ENCODE peak calls at places on chromosomes 1 and 21, in seven cellular contexts. J, P, Q, W, Y, V and E are unnamed samples.
A peak's percentile ranks its signal among the peaks of the same experiment; 100 is the strongest.

GRCh38 chr1:1630965-1631792 is 794 bp upstream of the MMP23B start:
- DNase-seq in J (no peak), P (no peak), Q (no peak), W (peak; percentile 59), Y (peak; percentile 79), V (no peak), E (no peak)

GRCh38 chr1:182622795-182623528 is 18.8 kb upstream of the RGS16 start:
- DNase-seq in J (no peak), P (no peak), Q (no peak), W (no peak), Y (no peak), V (peak; percentile 71), E (no peak)

GRCh38 chr1:114458208-114458777 is 52.7 kb downstream of the TRIM33 start:
- DNase-seq in J (peak; percentile 9), P (no peak), Q (no peak), W (no peak), Y (no peak), V (no peak), E (peak; percentile 39)

GRCh38 chr1:229032455-229032854 is 238.5 kb upstream of the RAB4A start:
- DNase-seq in J (no peak), P (no peak), Q (no peak), W (no peak), Y (no peak), V (no peak), E (no peak)

GRCh38 chr1:151568626-151569088 is 28.5 kb downstream of the TUFT1 start:
- DNase-seq in J (no peak), P (no peak), Q (no peak), W (no peak), Y (no peak), V (no peak), E (no peak)

GRCh38 chr1:97936976-97937375 is 16.1 kb upstream of the DPYD start:
- DNase-seq in J (no peak), P (no peak), Q (no peak), W (no peak), Y (no peak), V (no peak), E (no peak)

GRCh38 chr1:65066766-65067490 is 81.1 kb upstream of the AK4 start:
- DNase-seq in J (peak; percentile 66), P (peak; percentile 90), Q (no peak), W (peak; percentile 87), Y (peak; percentile 93), V (peak; percentile 60), E (no peak)

GRCh38 chr1:50651476-50652263 is 228.4 kb upstream of the DMRTA2 start:
- DNase-seq in J (no peak), P (no peak), Q (no peak), W (no peak), Y (no peak), V (no peak), E (no peak)

GRCh38 chr1:193103759-193104495 is 1.3 kb downstream of the GLRX2 start:
- DNase-seq in J (no peak), P (no peak), Q (no peak), W (no peak), Y (no peak), V (no peak), E (no peak)

GRCh38 chr1:161763522-161764098 is 2.5 kb upstream of the ATF6 start:
- DNase-seq in J (peak; percentile 63), P (no peak), Q (no peak), W (peak; percentile 37), Y (no peak), V (peak; percentile 62), E (no peak)

GRCh38 chr1:241323510-241323909 is 33.5 kb downstream of the RGS7 start:
- DNase-seq in J (peak; percentile 17), P (no peak), Q (peak; percentile 33), W (peak; percentile 80), Y (peak; percentile 21), V (peak; percentile 7), E (no peak)

GRCh38 chr1:205969229-205969628 is 26.0 kb upstream of the SLC26A9 start:
- DNase-seq in J (no peak), P (no peak), Q (no peak), W (no peak), Y (no peak), V (no peak), E (no peak)

GRCh38 chr1:8397511-8397910 is 79.6 kb downstream of the SLC45A1 start:
- DNase-seq in J (no peak), P (no peak), Q (no peak), W (no peak), Y (no peak), V (peak; percentile 53), E (no peak)

GRCh38 chr1:80656628-80657019 is 1144.1 kb upstream of the ADGRL2 start:
- DNase-seq in J (peak; percentile 48), P (no peak), Q (no peak), W (no peak), Y (no peak), V (no peak), E (peak; percentile 38)

GRCh38 chr1:113021430-113022085 is 51.4 kb upstream of the LRIG2 start:
- DNase-seq in J (peak; percentile 7), P (no peak), Q (no peak), W (no peak), Y (no peak), V (no peak), E (no peak)

GRCh38 chr1:119228318-119228717 is 87.9 kb upstream of the WARS2 start:
- DNase-seq in J (no peak), P (no peak), Q (no peak), W (no peak), Y (no peak), V (no peak), E (no peak)

GRCh38 chr1:213136190-213136917 is 85.3 kb downstream of the RPS6KC1 start:
- DNase-seq in J (no peak), P (no peak), Q (no peak), W (no peak), Y (no peak), V (no peak), E (no peak)

GRCh38 chr1:221800831-221801610 is 59.1 kb upstream of the DUSP10 start:
- DNase-seq in J (no peak), P (no peak), Q (no peak), W (no peak), Y (no peak), V (no peak), E (no peak)

GRCh38 chr1:220906561-220907334 is 27.5 kb downstream of the HLX start:
- DNase-seq in J (peak; percentile 48), P (no peak), Q (no peak), W (no peak), Y (no peak), V (no peak), E (no peak)

GRCh38 chr21:41210405-41211040 is 42.6 kb downstream of the BACE2 start:
- DNase-seq in J (no peak), P (no peak), Q (no peak), W (peak; percentile 18), Y (no peak), V (no peak), E (no peak)

DNA sequence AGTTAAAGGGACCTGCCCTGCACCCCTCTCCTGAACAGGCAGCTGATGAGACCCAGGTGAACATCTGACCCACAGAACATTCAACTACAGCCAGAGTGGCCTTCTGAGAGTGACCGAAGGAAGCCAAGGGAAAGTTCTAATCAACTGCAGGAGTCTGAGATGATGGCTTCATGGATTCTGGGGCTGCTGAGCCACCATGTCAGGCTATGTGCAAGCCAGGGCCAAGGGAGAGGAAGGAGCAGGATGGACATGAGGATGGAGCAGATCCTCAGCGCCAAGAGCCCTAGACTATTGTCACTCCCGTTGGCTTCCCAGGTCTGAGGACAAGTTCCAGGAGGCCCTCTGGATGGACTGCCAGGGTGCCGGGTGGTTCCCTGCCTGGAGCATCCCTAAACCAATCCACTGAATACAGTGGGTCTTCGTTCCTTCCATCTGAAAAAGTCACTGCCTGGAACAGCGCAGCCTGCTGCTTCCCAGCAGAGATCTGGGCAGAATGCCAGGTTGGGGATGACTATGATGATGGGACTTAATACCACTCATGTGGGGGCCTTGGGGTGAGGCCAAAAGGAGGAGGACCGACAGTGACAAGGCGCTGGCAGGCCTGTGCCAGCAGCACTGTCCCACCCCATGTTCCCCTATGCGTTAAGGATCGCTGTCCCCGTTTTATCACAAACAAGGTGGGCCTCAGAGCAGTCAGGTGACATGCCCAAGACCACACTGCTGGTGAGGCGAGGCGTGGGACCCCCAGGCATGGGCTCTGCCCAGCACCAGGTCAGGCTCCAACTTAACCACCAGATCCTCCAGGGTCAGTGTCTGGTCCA is 19.8 kb downstream of the SPOCD1 start:
- DNase-seq in J (peak; percentile 17), P (no peak), Q (peak; percentile 47), W (no peak), Y (no peak), V (no peak), E (no peak)
- H3K4me3 ChIP-seq in J (no peak overlapping the region), P (no peak overlapping the region), Q (no peak overlapping the region), W (no peak overlapping the region), Y (no peak overlapping the region), V (no peak overlapping the region), E (no peak overlapping the region)

DNA sequence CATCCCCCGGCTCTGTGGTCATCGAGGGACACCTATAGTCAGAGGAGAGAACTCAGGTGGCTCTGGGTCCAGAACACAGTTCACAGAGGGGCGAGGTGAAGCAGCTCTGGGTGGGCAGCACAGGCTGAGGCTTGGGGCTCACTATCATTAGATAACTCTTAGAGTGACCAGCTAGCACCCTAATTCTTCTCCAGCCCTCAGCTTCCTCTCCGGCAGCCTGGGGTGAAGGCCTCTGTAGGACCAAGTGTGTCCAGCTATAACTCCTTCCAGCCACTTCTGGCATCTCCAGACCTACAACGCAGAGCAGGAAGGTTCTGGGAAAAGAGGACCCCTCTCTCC is 1.4 kb downstream of the ARTN start:
- DNase-seq in J (no peak), P (no peak), Q (no peak), W (no peak), Y (no peak), V (no peak), E (no peak)
- TF ChIP-seq CTCF in J (no peak), P (no peak), Q (no peak), W (no peak), Y (no peak), V (no peak), E (no peak)

GRCh38 chr21:36384885-36385232 is 333 bp upstream of the CHAF1B start:
- DNase-seq in J (no peak), P (no peak), Q (no peak), W (no peak), Y (no peak), V (no peak), E (no peak)
- H3K4me3 ChIP-seq in J (peak overlapping the region; percentile 81), P (peak overlapping the region; percentile 70), Q (peak overlapping the region; percentile 71), W (peak overlapping the region; percentile 93), Y (no peak overlapping the region), V (peak overlapping the region; percentile 84), E (peak overlapping the region; percentile 68)

GRCh38 chr1:10031461-10031860 is 1.3 kb upstream of the UBE4B start:
- DNase-seq in J (peak; percentile 5), P (no peak), Q (no peak), W (no peak), Y (no peak), V (no peak), E (no peak)

GRCh38 chr1:10032287-10032589 is 520 bp upstream of the UBE4B start:
- DNase-seq in J (no peak), P (no peak), Q (no peak), W (no peak), Y (no peak), V (no peak), E (no peak)

GRCh38 chr1:10032590-10033358 is at the start of gene UBE4B:
- DNase-seq in J (peak; percentile 96), P (peak; percentile 98), Q (peak; percentile 88), W (peak; percentile 100), Y (peak; percentile 99), V (peak; percentile 98), E (no peak)

DNA sequence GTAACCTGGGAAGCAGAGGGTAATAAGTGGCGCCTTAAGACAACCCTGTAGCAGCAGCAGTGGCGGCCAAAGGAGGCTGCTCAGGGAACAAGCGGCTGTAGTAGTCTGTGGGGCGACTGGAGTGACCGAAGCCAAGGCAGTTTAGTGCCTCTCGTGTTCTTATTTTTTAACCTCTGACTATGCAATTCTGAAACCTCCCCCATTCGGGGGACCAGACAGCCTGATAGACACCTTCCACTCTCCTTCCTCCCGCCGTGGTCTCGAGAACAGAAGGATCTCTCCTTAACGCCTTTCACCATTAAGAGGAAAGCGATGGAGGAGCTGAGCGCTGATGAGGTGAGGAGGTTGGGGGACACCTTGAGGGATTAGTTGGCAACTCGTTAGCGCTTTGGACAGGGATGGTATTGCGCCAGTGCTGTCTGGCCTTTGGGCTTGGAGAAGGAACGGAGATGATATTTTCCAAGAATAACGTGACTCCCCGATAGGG is 644 bp downstream of the UBE4B start:
- DNase-seq in J (peak; percentile 52), P (no peak), Q (no peak), W (peak; percentile 74), Y (no peak), V (peak; percentile 54), E (no peak)
- TF ChIP-seq CTCF in J (no peak), P (no peak), Q (no peak), W (no peak), Y (no peak), V (no peak), E (peak; percentile 11)